ENCODE peak calls at places on chromosomes 5 and 9, in ten cellular contexts. One of them, this sample, is unnamed.

GRCh38 chr5:34563951-34564705 is 92.0 kb upstream of the RAI14 start:
- DNase-seq in cardiac muscle cell: no peak
- DNase-seq in sigmoid colon: no peak
- DNase-seq in testis: peak; percentile 33
- DNase-seq in tibial artery: peak; percentile 67
- DNase-seq in ovary: peak; percentile 54
- DNase-seq in IMR-90: peak; percentile 75
- DNase-seq in cardiac fibroblast: peak; percentile 92
- DNase-seq in stomach: peak; percentile 49
- DNase-seq in left ventricle myocardium inferior: peak; percentile 20
- DNase-seq in this sample: peak; percentile 81

GRCh38 chr5:68333649-68334549 is 118.3 kb downstream of the PIK3R1 start:
- DNase-seq in cardiac muscle cell: no peak
- DNase-seq in sigmoid colon: no peak
- DNase-seq in testis: no peak
- DNase-seq in tibial artery: no peak
- DNase-seq in ovary: no peak
- DNase-seq in IMR-90: peak; percentile 82
- DNase-seq in cardiac fibroblast: peak; percentile 92
- DNase-seq in stomach: no peak
- DNase-seq in left ventricle myocardium inferior: no peak
- DNase-seq in this sample: no peak

GRCh38 chr5:8418049-8418426 is 549.1 kb downstream of the MTRR start:
- DNase-seq in cardiac muscle cell: no peak
- DNase-seq in sigmoid colon: no peak
- DNase-seq in testis: no peak
- DNase-seq in tibial artery: no peak
- DNase-seq in ovary: no peak
- DNase-seq in IMR-90: no peak
- DNase-seq in cardiac fibroblast: no peak
- DNase-seq in stomach: no peak
- DNase-seq in left ventricle myocardium inferior: no peak
- DNase-seq in this sample: no peak

GRCh38 chr9:136867480-136867879 is 1.4 kb upstream of the EDF1 start:
- DNase-seq in cardiac muscle cell: no peak
- DNase-seq in sigmoid colon: no peak
- DNase-seq in testis: no peak
- DNase-seq in tibial artery: no peak
- DNase-seq in ovary: no peak
- DNase-seq in IMR-90: no peak
- DNase-seq in cardiac fibroblast: no peak
- DNase-seq in stomach: no peak
- DNase-seq in left ventricle myocardium inferior: no peak
- DNase-seq in this sample: no peak

GRCh38 chr9:136881691-136882108 is 4.6 kb upstream of the TRAF2 start:
- DNase-seq in cardiac muscle cell: peak; percentile 64
- DNase-seq in sigmoid colon: no peak
- DNase-seq in testis: no peak
- DNase-seq in tibial artery: no peak
- DNase-seq in ovary: no peak
- DNase-seq in IMR-90: peak; percentile 44
- DNase-seq in cardiac fibroblast: no peak
- DNase-seq in stomach: peak; percentile 61
- DNase-seq in left ventricle myocardium inferior: no peak
- DNase-seq in this sample: no peak

GRCh38 chr9:136299116-136299515 is 4.8 kb downstream of the CCDC187 start:
- DNase-seq in cardiac muscle cell: no peak
- DNase-seq in sigmoid colon: no peak
- DNase-seq in testis: no peak
- DNase-seq in tibial artery: no peak
- DNase-seq in ovary: no peak
- DNase-seq in IMR-90: no peak
- DNase-seq in cardiac fibroblast: no peak
- DNase-seq in stomach: no peak
- DNase-seq in left ventricle myocardium inferior: no peak
- DNase-seq in this sample: peak; percentile 57

GRCh38 chr9:91048739-91049138 is 247.1 kb downstream of the SYK start:
- DNase-seq in cardiac muscle cell: no peak
- DNase-seq in sigmoid colon: no peak
- DNase-seq in testis: no peak
- DNase-seq in tibial artery: no peak
- DNase-seq in ovary: no peak
- DNase-seq in IMR-90: no peak
- DNase-seq in cardiac fibroblast: no peak
- DNase-seq in stomach: no peak
- DNase-seq in left ventricle myocardium inferior: no peak
- DNase-seq in this sample: no peak

GRCh38 chr9:105994970-105995369 is 300.6 kb downstream of the TMEM38B start:
- DNase-seq in cardiac muscle cell: no peak
- DNase-seq in sigmoid colon: no peak
- DNase-seq in testis: no peak
- DNase-seq in tibial artery: no peak
- DNase-seq in ovary: no peak
- DNase-seq in IMR-90: no peak
- DNase-seq in cardiac fibroblast: peak; percentile 2
- DNase-seq in stomach: no peak
- DNase-seq in left ventricle myocardium inferior: no peak
- DNase-seq in this sample: no peak

GRCh38 chr9:15642369-15642962 is 89.6 kb downstream of the CCDC171 start:
- DNase-seq in cardiac muscle cell: peak; percentile 59
- DNase-seq in sigmoid colon: no peak
- DNase-seq in testis: no peak
- DNase-seq in tibial artery: no peak
- DNase-seq in ovary: no peak
- DNase-seq in IMR-90: peak; percentile 53
- DNase-seq in cardiac fibroblast: peak; percentile 68
- DNase-seq in stomach: no peak
- DNase-seq in left ventricle myocardium inferior: no peak
- DNase-seq in this sample: no peak

GRCh38 chr9:17520264-17521058 is 58.4 kb upstream of the SH3GL2 start:
- DNase-seq in cardiac muscle cell: no peak
- DNase-seq in sigmoid colon: no peak
- DNase-seq in testis: no peak
- DNase-seq in tibial artery: no peak
- DNase-seq in ovary: no peak
- DNase-seq in IMR-90: no peak
- DNase-seq in cardiac fibroblast: no peak
- DNase-seq in stomach: no peak
- DNase-seq in left ventricle myocardium inferior: no peak
- DNase-seq in this sample: no peak

GRCh38 chr5:112006721-112007120 is 249.7 kb upstream of the NREP start:
- DNase-seq in cardiac muscle cell: no peak
- DNase-seq in sigmoid colon: no peak
- DNase-seq in testis: no peak
- DNase-seq in tibial artery: no peak
- DNase-seq in ovary: no peak
- DNase-seq in IMR-90: peak; percentile 87
- DNase-seq in cardiac fibroblast: peak; percentile 83
- DNase-seq in stomach: no peak
- DNase-seq in left ventricle myocardium inferior: no peak
- DNase-seq in this sample: no peak

GRCh38 chr5:141343953-141344463 is 379 bp downstream of the PCDHGA3 start:
- DNase-seq in cardiac muscle cell: no peak
- DNase-seq in sigmoid colon: no peak
- DNase-seq in testis: no peak
- DNase-seq in tibial artery: no peak
- DNase-seq in ovary: no peak
- DNase-seq in IMR-90: no peak
- DNase-seq in cardiac fibroblast: no peak
- DNase-seq in stomach: no peak
- DNase-seq in left ventricle myocardium inferior: no peak
- DNase-seq in this sample: no peak

GRCh38 chr5:141342773-141343172 is 856 bp upstream of the PCDHGA3 start:
- DNase-seq in cardiac muscle cell: peak; percentile 20
- DNase-seq in sigmoid colon: no peak
- DNase-seq in testis: no peak
- DNase-seq in tibial artery: no peak
- DNase-seq in ovary: no peak
- DNase-seq in IMR-90: no peak
- DNase-seq in cardiac fibroblast: no peak
- DNase-seq in stomach: no peak
- DNase-seq in left ventricle myocardium inferior: no peak
- DNase-seq in this sample: no peak

GRCh38 chr5:141343242-141343952 is at the start of gene PCDHGA3:
- DNase-seq in cardiac muscle cell: no peak
- DNase-seq in sigmoid colon: no peak
- DNase-seq in testis: peak; percentile 69
- DNase-seq in tibial artery: no peak
- DNase-seq in ovary: no peak
- DNase-seq in IMR-90: peak; percentile 71
- DNase-seq in cardiac fibroblast: peak; percentile 73
- DNase-seq in stomach: no peak
- DNase-seq in left ventricle myocardium inferior: no peak
- DNase-seq in this sample: no peak

GRCh38 chr5:141338538-141339306 is at the start of gene PCDHGA2:
- DNase-seq in cardiac muscle cell: no peak
- DNase-seq in sigmoid colon: no peak
- DNase-seq in testis: peak; percentile 80
- DNase-seq in tibial artery: no peak
- DNase-seq in ovary: peak; percentile 50
- DNase-seq in IMR-90: peak; percentile 66
- DNase-seq in cardiac fibroblast: peak; percentile 73
- DNase-seq in stomach: no peak
- DNase-seq in left ventricle myocardium inferior: no peak
- DNase-seq in this sample: no peak
- TF ChIP-seq CTCF in cardiac muscle cell: peak; percentile 55
- TF ChIP-seq CTCF in sigmoid colon: no peak
- TF ChIP-seq CTCF in testis: peak; percentile 62
- TF ChIP-seq CTCF in tibial artery: peak; percentile 24
- TF ChIP-seq CTCF in ovary: peak; percentile 46
- TF ChIP-seq CTCF in IMR-90: peak; percentile 54
- TF ChIP-seq CTCF in cardiac fibroblast: peak; percentile 49
- TF ChIP-seq CTCF in stomach: no peak
- TF ChIP-seq CTCF in left ventricle myocardium inferior: peak; percentile 72
- TF ChIP-seq CTCF in this sample: peak; percentile 18

GRCh38 chr5:94707359-94707758 is 88.9 kb downstream of the SLF1 start:
- DNase-seq in cardiac muscle cell: no peak
- DNase-seq in sigmoid colon: no peak
- DNase-seq in testis: no peak
- DNase-seq in tibial artery: no peak
- DNase-seq in ovary: no peak
- DNase-seq in IMR-90: peak; percentile 45
- DNase-seq in cardiac fibroblast: no peak
- DNase-seq in stomach: no peak
- DNase-seq in left ventricle myocardium inferior: no peak
- DNase-seq in this sample: no peak

GRCh38 chr5:94709277-94709676 is 90.8 kb downstream of the SLF1 start:
- DNase-seq in cardiac muscle cell: no peak
- DNase-seq in sigmoid colon: no peak
- DNase-seq in testis: no peak
- DNase-seq in tibial artery: no peak
- DNase-seq in ovary: no peak
- DNase-seq in IMR-90: no peak
- DNase-seq in cardiac fibroblast: no peak
- DNase-seq in stomach: no peak
- DNase-seq in left ventricle myocardium inferior: no peak
- DNase-seq in this sample: no peak

GRCh38 chr5:94702729-94703128 is 84.3 kb downstream of the SLF1 start:
- DNase-seq in cardiac muscle cell: no peak
- DNase-seq in sigmoid colon: no peak
- DNase-seq in testis: no peak
- DNase-seq in tibial artery: no peak
- DNase-seq in ovary: no peak
- DNase-seq in IMR-90: no peak
- DNase-seq in cardiac fibroblast: no peak
- DNase-seq in stomach: no peak
- DNase-seq in left ventricle myocardium inferior: no peak
- DNase-seq in this sample: no peak

GRCh38 chr5:94700592-94700991 is 82.1 kb downstream of the SLF1 start:
- DNase-seq in cardiac muscle cell: no peak
- DNase-seq in sigmoid colon: no peak
- DNase-seq in testis: no peak
- DNase-seq in tibial artery: no peak
- DNase-seq in ovary: no peak
- DNase-seq in IMR-90: no peak
- DNase-seq in cardiac fibroblast: peak; percentile 34
- DNase-seq in stomach: no peak
- DNase-seq in left ventricle myocardium inferior: no peak
- DNase-seq in this sample: no peak

DNA sequence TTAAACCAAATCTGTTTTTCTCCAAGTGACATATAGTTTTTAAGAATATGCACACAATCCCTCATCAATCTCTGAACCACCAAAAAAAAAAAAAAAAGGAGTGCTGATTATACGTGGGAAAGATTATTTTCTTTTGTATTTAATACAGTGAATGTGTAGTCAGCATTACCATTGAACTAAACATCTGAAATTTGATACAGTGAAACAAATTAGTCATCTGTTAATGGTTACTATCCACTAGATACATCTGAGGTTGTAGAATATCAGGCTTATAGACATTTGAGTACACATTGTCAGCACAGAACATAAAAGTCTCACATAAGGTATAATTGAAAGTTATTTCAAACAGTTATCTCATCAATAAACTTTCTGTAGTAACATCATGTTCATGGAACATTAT is 87.0 kb downstream of the SLF1 start:
- DNase-seq in cardiac muscle cell: no peak
- DNase-seq in sigmoid colon: no peak
- DNase-seq in testis: no peak
- DNase-seq in tibial artery: no peak
- DNase-seq in ovary: no peak
- DNase-seq in IMR-90: peak; percentile 46
- DNase-seq in cardiac fibroblast: peak; percentile 8
- DNase-seq in stomach: no peak
- DNase-seq in left ventricle myocardium inferior: no peak
- DNase-seq in this sample: no peak
- TF ChIP-seq CTCF in cardiac muscle cell: no peak
- TF ChIP-seq CTCF in sigmoid colon: no peak
- TF ChIP-seq CTCF in testis: no peak
- TF ChIP-seq CTCF in tibial artery: no peak
- TF ChIP-seq CTCF in ovary: no peak
- TF ChIP-seq CTCF in IMR-90: no peak
- TF ChIP-seq CTCF in cardiac fibroblast: no peak
- TF ChIP-seq CTCF in stomach: no peak
- TF ChIP-seq CTCF in left ventricle myocardium inferior: no peak
- TF ChIP-seq CTCF in this sample: no peak

GRCh38 chr9:1460143-1460769 is 410.1 kb downstream of the DMRT2 start:
- DNase-seq in cardiac muscle cell: peak; percentile 16
- DNase-seq in sigmoid colon: no peak
- DNase-seq in testis: peak; percentile 32
- DNase-seq in tibial artery: no peak
- DNase-seq in ovary: no peak
- DNase-seq in IMR-90: no peak
- DNase-seq in cardiac fibroblast: no peak
- DNase-seq in stomach: no peak
- DNase-seq in left ventricle myocardium inferior: no peak
- DNase-seq in this sample: no peak
- TF ChIP-seq CTCF in cardiac muscle cell: peak; percentile 59
- TF ChIP-seq CTCF in sigmoid colon: no peak
- TF ChIP-seq CTCF in testis: peak; percentile 21
- TF ChIP-seq CTCF in tibial artery: no peak
- TF ChIP-seq CTCF in ovary: no peak
- TF ChIP-seq CTCF in IMR-90: no peak
- TF ChIP-seq CTCF in cardiac fibroblast: no peak
- TF ChIP-seq CTCF in stomach: no peak
- TF ChIP-seq CTCF in left ventricle myocardium inferior: peak; percentile 46
- TF ChIP-seq CTCF in this sample: peak; percentile 20

DNA sequence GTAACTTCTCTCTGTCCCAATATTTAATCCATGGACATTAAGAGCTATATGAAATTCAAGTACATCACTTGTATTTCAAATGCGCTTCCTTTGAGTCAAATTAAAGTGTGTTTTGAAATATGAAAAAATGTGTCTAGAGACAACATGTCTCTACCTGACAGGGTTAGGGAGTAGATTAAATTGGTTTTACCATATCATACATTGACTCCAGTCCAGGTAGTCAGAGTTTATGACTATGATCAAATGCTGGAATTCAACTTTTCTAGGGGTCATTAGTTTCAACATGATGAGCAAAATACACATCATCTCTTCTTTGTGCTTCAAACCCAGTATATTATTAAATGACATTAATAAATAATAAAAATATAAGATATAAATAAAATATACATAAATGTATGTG is 259.2 kb downstream of the CDH10 start:
- DNase-seq in cardiac muscle cell: no peak
- DNase-seq in sigmoid colon: no peak
- DNase-seq in testis: no peak
- DNase-seq in tibial artery: no peak
- DNase-seq in ovary: no peak
- DNase-seq in IMR-90: no peak
- DNase-seq in cardiac fibroblast: no peak
- DNase-seq in stomach: no peak
- DNase-seq in left ventricle myocardium inferior: no peak
- DNase-seq in this sample: no peak
- TF ChIP-seq CTCF in cardiac muscle cell: no peak
- TF ChIP-seq CTCF in sigmoid colon: no peak
- TF ChIP-seq CTCF in testis: no peak
- TF ChIP-seq CTCF in tibial artery: no peak
- TF ChIP-seq CTCF in ovary: no peak
- TF ChIP-seq CTCF in IMR-90: no peak
- TF ChIP-seq CTCF in cardiac fibroblast: no peak
- TF ChIP-seq CTCF in stomach: no peak
- TF ChIP-seq CTCF in left ventricle myocardium inferior: no peak
- TF ChIP-seq CTCF in this sample: no peak

This sample was measured in kidney.